ENCODE peak calls at places on chromosome 2, in six cellular contexts. S, W, F, B, U and O are unnamed samples.

GRCh38 chr2:196335238-196335637 is 163.9 kb upstream of the STK17B start:
- DNase-seq in S (no peak), W (no peak), F (peak), B (no peak), U (no peak), O (no peak)

GRCh38 chr2:156242874-156243273 is 89.6 kb downstream of the NR4A2 start:
- DNase-seq in S (no peak), W (no peak), F (no peak), B (no peak), U (no peak), O (no peak)

GRCh38 chr2:105376789-105377231 is 22.0 kb downstream of the FHL2 start:
- DNase-seq in S (no peak), W (no peak), F (no peak), B (no peak), U (no peak), O (no peak)

GRCh38 chr2:7161501-7161900 is 244.3 kb downstream of the RNF144A start:
- DNase-seq in S (no peak), W (no peak), F (no peak), B (no peak), U (no peak), O (no peak)

GRCh38 chr2:193228276-193228675 is 1033.5 kb upstream of the TMEFF2 start:
- DNase-seq in S (no peak), W (no peak), F (peak), B (no peak), U (no peak), O (no peak)

GRCh38 chr2:220277445-220277960 is 650.1 kb downstream of the SLC4A3 start:
- DNase-seq in S (no peak), W (no peak), F (no peak), B (peak), U (no peak), O (no peak)

GRCh38 chr2:201182650-201183372 is at the start of gene CASP10:
- DNase-seq in S (peak), W (peak), F (peak), B (peak), U (no peak), O (peak)

GRCh38 chr2:11254100-11254536 is 90.3 kb downstream of the ROCK2 start:
- DNase-seq in S (no peak), W (peak), F (no peak), B (no peak), U (no peak), O (no peak)

GRCh38 chr2:197706839-197707207 is 1.7 kb downstream of the MARS2 start:
- DNase-seq in S (no peak), W (no peak), F (peak), B (no peak), U (no peak), O (no peak)

GRCh38 chr2:14884651-14885050 is 252.1 kb downstream of the LRATD1 start:
- DNase-seq in S (no peak), W (no peak), F (no peak), B (no peak), U (no peak), O (no peak)

GRCh38 chr2:88254437-88255081 is 84.4 kb downstream of the THNSL2 start:
- DNase-seq in S (no peak), W (no peak), F (peak), B (no peak), U (no peak), O (no peak)

GRCh38 chr2:96625571-96626552 is 12.2 kb downstream of the KANSL3 start:
- DNase-seq in S (no peak), W (no peak), F (no peak), B (no peak), U (no peak), O (no peak)

GRCh38 chr2:191302459-191303155 is 57.4 kb downstream of the MYO1B start:
- DNase-seq in S (peak), W (no peak), F (peak), B (peak), U (no peak), O (peak)

GRCh38 chr2:64837925-64838641 is 151.1 kb upstream of the SLC1A4 start:
- DNase-seq in S (peak), W (no peak), F (no peak), B (peak), U (no peak), O (no peak)

GRCh38 chr2:42922293-42922692 is 129.9 kb upstream of the HAAO start:
- DNase-seq in S (no peak), W (no peak), F (no peak), B (no peak), U (no peak), O (no peak)

GRCh38 chr2:227450921-227451654 is 20.9 kb upstream of the AGFG1 start:
- DNase-seq in S (no peak), W (no peak), F (no peak), B (no peak), U (no peak), O (no peak)

GRCh38 chr2:61707984-61708852 is 145.6 kb downstream of the FAM161A start:
- DNase-seq in S (no peak), W (peak), F (no peak), B (peak), U (no peak), O (peak)

GRCh38 chr2:222548997-222549396 is 106.9 kb downstream of the FARSB start:
- DNase-seq in S (no peak), W (peak), F (peak), B (no peak), U (no peak), O (no peak)

GRCh38 chr2:59959944-59960343 is 593.5 kb downstream of the BCL11A start:
- DNase-seq in S (no peak), W (no peak), F (peak), B (no peak), U (no peak), O (no peak)

GRCh38 chr2:12697617-12698016 is 19.1 kb upstream of the TRIB2 start:
- DNase-seq in S (no peak), W (no peak), F (no peak), B (no peak), U (no peak), O (no peak)

GRCh38 chr2:20418519-20418918 is 28.4 kb upstream of the RHOB start:
- DNase-seq in S (no peak), W (no peak), F (no peak), B (no peak), U (no peak), O (no peak)

GRCh38 chr2:21650566-21650965 is 526.8 kb downstream of the TDRD15 start:
- DNase-seq in S (no peak), W (no peak), F (no peak), B (no peak), U (no peak), O (no peak)

GRCh38 chr2:161245237-161245505 is 63.1 kb upstream of the PSMD14 start:
- DNase-seq in S (no peak), W (no peak), F (peak), B (no peak), U (no peak), O (no peak)

GRCh38 chr2:223264541-223265171 is 212.7 kb downstream of the KCNE4 start:
- DNase-seq in S (no peak), W (no peak), F (no peak), B (no peak), U (no peak), O (no peak)

GRCh38 chr2:210054696-210055095 is 52.3 kb downstream of the RPE start:
- DNase-seq in S (no peak), W (no peak), F (no peak), B (no peak), U (no peak), O (no peak)

GRCh38 chr2:199710551-199710950 is 140.4 kb downstream of the FTCDNL1 start:
- DNase-seq in S (no peak), W (no peak), F (no peak), B (no peak), U (no peak), O (no peak)

GRCh38 chr2:174673876-174674275 is 76.3 kb upstream of the WIPF1 start:
- DNase-seq in S (no peak), W (no peak), F (no peak), B (no peak), U (no peak), O (no peak)

GRCh38 chr2:132404056-132404455 is 12.5 kb upstream of the GPR39 start:
- DNase-seq in S (no peak), W (no peak), F (no peak), B (no peak), U (no peak), O (no peak)

GRCh38 chr2:170975943-170976270 is 46.9 kb downstream of the GORASP2 start:
- DNase-seq in S (no peak), W (no peak), F (no peak), B (no peak), U (no peak), O (no peak)

GRCh38 chr2:146576301-146576700 is 1268.5 kb upstream of the ACVR2A start:
- DNase-seq in S (no peak), W (no peak), F (no peak), B (no peak), U (no peak), O (no peak)

GRCh38 chr2:29016500-29016899 is 35.4 kb downstream of the TOGARAM2 start:
- DNase-seq in S (no peak), W (no peak), F (no peak), B (no peak), U (no peak), O (no peak)

GRCh38 chr2:204931562-204931961 is 386.3 kb downstream of the PARD3B start:
- DNase-seq in S (no peak), W (no peak), F (no peak), B (no peak), U (no peak), O (no peak)

GRCh38 chr2:71689393-71689792 is 236.0 kb downstream of the DYSF start:
- DNase-seq in S (no peak), W (no peak), F (no peak), B (no peak), U (no peak), O (no peak)

GRCh38 chr2:160029270-160029628 is 33.2 kb downstream of the PLA2R1 start:
- DNase-seq in S (no peak), W (no peak), F (no peak), B (no peak), U (peak), O (no peak)

GRCh38 chr2:240872317-240873097 is 3.9 kb downstream of the AGXT start:
- DNase-seq in S (no peak), W (no peak), F (no peak), B (no peak), U (peak), O (no peak)